ENCODE peak calls at places on chromosomes 3 and 15, in six cellular contexts. One of them, this sample, is unnamed.

GRCh38 chr15:78567541-78567940 is 2.2 kb downstream of the CHRNA5 start:
- DNase-seq in GM03348: no peak
- DNase-seq in posterior vena cava: no peak
- DNase-seq in psoas muscle: no peak
- DNase-seq in HTR-8/SVneo: no peak
- DNase-seq in lung: no peak
- DNase-seq in this sample: no peak

GRCh38 chr15:83858820-83859505 is 205.0 kb downstream of the ADAMTSL3 start:
- DNase-seq in lung: no peak
- DNase-seq in HTR-8/SVneo: no peak
- DNase-seq in psoas muscle: no peak
- DNase-seq in posterior vena cava: no peak
- DNase-seq in GM03348: no peak
- DNase-seq in this sample: no peak

GRCh38 chr3:53531749-53532148 is 37.3 kb downstream of the CACNA1D start:
- DNase-seq in psoas muscle: no peak
- DNase-seq in GM03348: no peak
- DNase-seq in HTR-8/SVneo: no peak
- DNase-seq in posterior vena cava: no peak
- DNase-seq in lung: no peak
- DNase-seq in this sample: peak

GRCh38 chr3:172071780-172072179 is 32.4 kb downstream of the FNDC3B start:
- DNase-seq in lung: no peak
- DNase-seq in HTR-8/SVneo: no peak
- DNase-seq in posterior vena cava: no peak
- DNase-seq in GM03348: no peak
- DNase-seq in psoas muscle: no peak
- DNase-seq in this sample: no peak

GRCh38 chr3:154120903-154121235 is 321 bp upstream of the ARHGEF26 start:
- DNase-seq in posterior vena cava: no peak
- DNase-seq in lung: no peak
- DNase-seq in HTR-8/SVneo: no peak
- DNase-seq in psoas muscle: no peak
- DNase-seq in GM03348: no peak
- DNase-seq in this sample: no peak

GRCh38 chr3:98692787-98693473 is 70.2 kb upstream of the ST3GAL6 start:
- DNase-seq in lung: no peak
- DNase-seq in HTR-8/SVneo: no peak
- DNase-seq in GM03348: peak
- DNase-seq in posterior vena cava: no peak
- DNase-seq in psoas muscle: no peak
- DNase-seq in this sample: no peak

GRCh38 chr3:14549256-14549931 is 9.3 kb upstream of the GRIP2 start:
- DNase-seq in HTR-8/SVneo: no peak
- DNase-seq in GM03348: peak
- DNase-seq in lung: no peak
- DNase-seq in psoas muscle: peak
- DNase-seq in posterior vena cava: no peak
- DNase-seq in this sample: no peak

GRCh38 chr3:139574026-139574947 is 34.7 kb upstream of the RBP1 start:
- DNase-seq in lung: peak
- DNase-seq in posterior vena cava: no peak
- DNase-seq in HTR-8/SVneo: no peak
- DNase-seq in psoas muscle: peak
- DNase-seq in GM03348: no peak
- DNase-seq in this sample: no peak

GRCh38 chr3:128278761-128279593 is 125.7 kb downstream of the EEFSEC start:
- DNase-seq in GM03348: peak
- DNase-seq in lung: peak
- DNase-seq in psoas muscle: peak
- DNase-seq in HTR-8/SVneo: no peak
- DNase-seq in posterior vena cava: peak
- DNase-seq in this sample: no peak

GRCh38 chr3:69738859-69739203 is 433 bp upstream of the MITF start:
- DNase-seq in psoas muscle: no peak
- DNase-seq in lung: no peak
- DNase-seq in posterior vena cava: no peak
- DNase-seq in GM03348: no peak
- DNase-seq in HTR-8/SVneo: no peak
- DNase-seq in this sample: no peak

GRCh38 chr3:31562525-31562924 is 29.8 kb downstream of the STT3B start:
- DNase-seq in lung: no peak
- DNase-seq in psoas muscle: peak
- DNase-seq in HTR-8/SVneo: no peak
- DNase-seq in posterior vena cava: peak
- DNase-seq in GM03348: no peak
- DNase-seq in this sample: no peak

GRCh38 chr3:133701435-133702358 is 40.0 kb upstream of the TOPBP1 start:
- DNase-seq in GM03348: no peak
- DNase-seq in HTR-8/SVneo: no peak
- DNase-seq in lung: no peak
- DNase-seq in posterior vena cava: no peak
- DNase-seq in psoas muscle: no peak
- DNase-seq in this sample: no peak

GRCh38 chr3:36843065-36844051 is 79.0 kb upstream of the DCLK3 start:
- DNase-seq in GM03348: peak
- DNase-seq in posterior vena cava: no peak
- DNase-seq in psoas muscle: no peak
- DNase-seq in lung: no peak
- DNase-seq in HTR-8/SVneo: peak
- DNase-seq in this sample: no peak

GRCh38 chr3:13259831-13260230 is 160.3 kb downstream of the NUP210 start:
- DNase-seq in lung: no peak
- DNase-seq in psoas muscle: no peak
- DNase-seq in HTR-8/SVneo: no peak
- DNase-seq in posterior vena cava: no peak
- DNase-seq in GM03348: no peak
- DNase-seq in this sample: no peak

GRCh38 chr3:87053548-87053947 is 62.6 kb upstream of the VGLL3 start:
- DNase-seq in GM03348: no peak
- DNase-seq in psoas muscle: no peak
- DNase-seq in posterior vena cava: no peak
- DNase-seq in lung: no peak
- DNase-seq in HTR-8/SVneo: no peak
- DNase-seq in this sample: no peak

GRCh38 chr3:64837126-64837738 is 149.4 kb upstream of the ADAMTS9 start:
- DNase-seq in HTR-8/SVneo: no peak
- DNase-seq in posterior vena cava: no peak
- DNase-seq in GM03348: no peak
- DNase-seq in lung: no peak
- DNase-seq in psoas muscle: no peak
- DNase-seq in this sample: no peak

GRCh38 chr15:90055182-90055581 is 47.1 kb downstream of the IDH2 start:
- DNase-seq in lung: no peak
- DNase-seq in posterior vena cava: no peak
- DNase-seq in HTR-8/SVneo: no peak
- DNase-seq in GM03348: no peak
- DNase-seq in psoas muscle: no peak
- DNase-seq in this sample: no peak

GRCh38 chr3:188389711-188390346 is 235.9 kb downstream of the LPP start:
- DNase-seq in lung: no peak
- DNase-seq in HTR-8/SVneo: no peak
- DNase-seq in posterior vena cava: no peak
- DNase-seq in GM03348: no peak
- DNase-seq in psoas muscle: no peak
- DNase-seq in this sample: no peak

GRCh38 chr15:50685976-50686467 is 575 bp downstream of the TRPM7 start:
- DNase-seq in lung: no peak
- DNase-seq in psoas muscle: peak
- DNase-seq in posterior vena cava: peak
- DNase-seq in HTR-8/SVneo: peak
- DNase-seq in GM03348: peak
- DNase-seq in this sample: peak

GRCh38 chr3:158430448-158430847 is 140.5 kb upstream of the MLF1 start:
- DNase-seq in psoas muscle: no peak
- DNase-seq in HTR-8/SVneo: no peak
- DNase-seq in GM03348: no peak
- DNase-seq in posterior vena cava: no peak
- DNase-seq in lung: no peak
- DNase-seq in this sample: no peak

GRCh38 chr3:125310623-125311076 is 64.5 kb downstream of the ZNF148 start:
- DNase-seq in HTR-8/SVneo: no peak
- DNase-seq in posterior vena cava: no peak
- DNase-seq in psoas muscle: no peak
- DNase-seq in GM03348: no peak
- DNase-seq in lung: no peak
- DNase-seq in this sample: no peak

GRCh38 chr15:50134524-50135024 is 15.5 kb upstream of the ATP8B4 start:
- DNase-seq in HTR-8/SVneo: no peak
- DNase-seq in GM03348: peak
- DNase-seq in psoas muscle: no peak
- DNase-seq in posterior vena cava: no peak
- DNase-seq in lung: no peak
- DNase-seq in this sample: no peak

GRCh38 chr3:13178107-13178506 is 104.9 kb upstream of the IQSEC1 start:
- DNase-seq in GM03348: no peak
- DNase-seq in HTR-8/SVneo: no peak
- DNase-seq in posterior vena cava: peak
- DNase-seq in psoas muscle: no peak
- DNase-seq in lung: no peak
- DNase-seq in this sample: no peak

GRCh38 chr3:38561746-38562466 is 65.8 kb downstream of the EXOG start:
- DNase-seq in psoas muscle: peak
- DNase-seq in posterior vena cava: peak
- DNase-seq in HTR-8/SVneo: no peak
- DNase-seq in lung: no peak
- DNase-seq in GM03348: no peak
- DNase-seq in this sample: no peak